ENCODE peak calls at places on chromosome 17, in six cellular contexts. One of them, this sample, is unnamed.
A peak's percentile ranks its signal among the peaks of the same experiment; 100 is the strongest.

GRCh38 chr17:51643702-51644490 is 383.6 kb downstream of the UTP18 start:
- DNase-seq in ascending aorta: no peak
- DNase-seq in GM23338: no peak
- DNase-seq in stomach: no peak
- DNase-seq in IMR-90: no peak
- DNase-seq in H1: no peak
- DNase-seq in this sample: no peak

GRCh38 chr17:63136381-63137012 is 170.5 kb downstream of the TANC2 start:
- DNase-seq in stomach: no peak
- DNase-seq in GM23338: peak; percentile 33
- DNase-seq in IMR-90: no peak
- DNase-seq in H1: no peak
- DNase-seq in ascending aorta: no peak
- DNase-seq in this sample: no peak

GRCh38 chr17:75081611-75082540 is 5.9 kb upstream of the SLC16A5 start:
- DNase-seq in IMR-90: no peak
- DNase-seq in H1: no peak
- DNase-seq in ascending aorta: no peak
- DNase-seq in stomach: no peak
- DNase-seq in GM23338: no peak
- DNase-seq in this sample: no peak

GRCh38 chr17:55769625-55770000 is 18.8 kb downstream of the PCTP start:
- DNase-seq in H1: no peak
- DNase-seq in stomach: no peak
- DNase-seq in GM23338: no peak
- DNase-seq in IMR-90: peak; percentile 87
- DNase-seq in ascending aorta: no peak
- DNase-seq in this sample: no peak

GRCh38 chr17:68777856-68778694 is 176.9 kb upstream of the FAM20A start:
- DNase-seq in stomach: peak; percentile 48
- DNase-seq in IMR-90: no peak
- DNase-seq in GM23338: no peak
- DNase-seq in ascending aorta: no peak
- DNase-seq in H1: no peak
- DNase-seq in this sample: no peak

GRCh38 chr17:59825533-59826316 is 67.0 kb downstream of the TUBD1 start:
- DNase-seq in GM23338: no peak
- DNase-seq in H1: no peak
- DNase-seq in ascending aorta: no peak
- DNase-seq in IMR-90: peak; percentile 90
- DNase-seq in stomach: no peak
- DNase-seq in this sample: no peak

GRCh38 chr17:30550512-30551273 is 73.5 kb downstream of the GOSR1 start:
- DNase-seq in GM23338: no peak
- DNase-seq in stomach: peak; percentile 19
- DNase-seq in H1: no peak
- DNase-seq in IMR-90: peak; percentile 19
- DNase-seq in ascending aorta: no peak
- DNase-seq in this sample: no peak

GRCh38 chr17:72234951-72235350 is 114.1 kb downstream of the SOX9 start:
- DNase-seq in ascending aorta: no peak
- DNase-seq in stomach: no peak
- DNase-seq in H1: no peak
- DNase-seq in GM23338: peak; percentile 42
- DNase-seq in IMR-90: no peak
- DNase-seq in this sample: no peak

GRCh38 chr17:50945779-50946222 is 79.6 kb upstream of the TOB1 start:
- DNase-seq in GM23338: no peak
- DNase-seq in H1: no peak
- DNase-seq in stomach: no peak
- DNase-seq in IMR-90: no peak
- DNase-seq in ascending aorta: no peak
- DNase-seq in this sample: no peak

GRCh38 chr17:32931686-32932085 is 3.7 kb downstream of the TMEM98 start:
- DNase-seq in H1: no peak
- DNase-seq in ascending aorta: no peak
- DNase-seq in IMR-90: peak; percentile 40
- DNase-seq in GM23338: no peak
- DNase-seq in stomach: no peak
- DNase-seq in this sample: no peak

GRCh38 chr17:69761767-69762321 is 313.2 kb upstream of the KCNJ16 start:
- DNase-seq in ascending aorta: no peak
- DNase-seq in GM23338: peak; percentile 17
- DNase-seq in IMR-90: peak; percentile 99
- DNase-seq in H1: no peak
- DNase-seq in stomach: no peak
- DNase-seq in this sample: no peak

GRCh38 chr17:58338907-58339774 is 10.5 kb upstream of the TSPOAP1 start:
- DNase-seq in ascending aorta: peak; percentile 39
- DNase-seq in stomach: no peak
- DNase-seq in IMR-90: peak; percentile 88
- DNase-seq in GM23338: peak; percentile 74
- DNase-seq in H1: no peak
- DNase-seq in this sample: no peak

GRCh38 chr17:50564916-50565315 is 4.4 kb downstream of the CACNA1G start:
- DNase-seq in ascending aorta: peak; percentile 36
- DNase-seq in stomach: no peak
- DNase-seq in H1: no peak
- DNase-seq in IMR-90: peak; percentile 56
- DNase-seq in GM23338: no peak
- DNase-seq in this sample: no peak

GRCh38 chr17:19003966-19004600 is 481 bp downstream of the FAM83G start:
- DNase-seq in H1: no peak
- DNase-seq in ascending aorta: no peak
- DNase-seq in stomach: peak; percentile 59
- DNase-seq in GM23338: peak; percentile 65
- DNase-seq in IMR-90: peak; percentile 36
- DNase-seq in this sample: no peak

GRCh38 chr17:14926073-14926472 is 339.1 kb downstream of the PMP22 start:
- DNase-seq in GM23338: no peak
- DNase-seq in H1: no peak
- DNase-seq in stomach: no peak
- DNase-seq in IMR-90: no peak
- DNase-seq in ascending aorta: no peak
- DNase-seq in this sample: no peak
- TF ChIP-seq CTCF in GM23338: no peak
- TF ChIP-seq CTCF in H1: no peak
- TF ChIP-seq CTCF in stomach: no peak
- TF ChIP-seq CTCF in IMR-90: no peak
- TF ChIP-seq CTCF in ascending aorta: no peak
- TF ChIP-seq CTCF in this sample: no peak

DNA sequence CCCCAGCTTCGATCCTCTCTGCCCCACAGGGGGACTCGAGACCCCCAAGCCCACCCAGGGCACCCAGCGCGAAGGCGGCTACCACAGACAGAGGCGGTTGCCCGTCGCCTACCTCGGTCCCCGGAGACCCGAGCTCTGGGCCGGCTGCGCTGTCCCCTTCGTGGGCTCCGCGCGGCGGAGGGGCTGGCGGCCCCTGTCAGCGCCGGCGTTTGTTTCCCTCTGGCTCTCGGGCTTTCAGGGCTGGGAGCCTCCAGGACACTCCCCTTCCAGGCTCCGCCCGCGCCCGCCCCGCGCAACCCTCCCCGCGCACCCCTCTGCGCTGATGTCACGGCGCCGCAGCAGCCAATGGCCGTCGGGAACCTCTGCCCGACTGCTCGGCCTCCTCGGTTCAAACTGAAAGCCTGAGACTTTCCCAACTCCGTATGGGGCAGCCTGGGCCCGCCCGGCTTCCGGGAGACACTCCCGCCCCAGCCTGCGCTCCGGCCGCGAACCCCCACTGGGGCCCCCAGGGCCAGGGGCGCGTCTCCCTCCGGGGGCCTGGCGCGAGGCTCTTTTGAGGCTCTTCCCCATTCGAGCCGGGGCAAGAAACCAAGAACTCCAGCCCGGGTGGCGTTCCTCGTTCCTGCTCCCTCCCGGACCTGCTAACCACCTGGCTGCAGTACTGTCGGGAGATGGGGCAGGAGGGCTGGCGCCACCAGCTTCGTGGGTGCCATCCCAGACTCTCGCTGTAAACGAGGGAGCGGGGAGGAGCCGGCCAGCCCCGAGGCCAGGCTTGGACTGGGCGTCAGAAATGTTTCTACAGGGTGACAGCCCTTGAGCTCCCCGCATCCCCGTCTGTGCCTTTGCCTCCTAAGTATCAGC is at the start of gene CDC42EP4:
- DNase-seq in ascending aorta: peak; percentile 83
- DNase-seq in H1: no peak
- DNase-seq in stomach: peak; percentile 97
- DNase-seq in GM23338: peak; percentile 95
- DNase-seq in IMR-90: peak; percentile 91
- DNase-seq in this sample: peak; percentile 78
- TF ChIP-seq CTCF in ascending aorta: no peak
- TF ChIP-seq CTCF in H1: no peak
- TF ChIP-seq CTCF in stomach: no peak
- TF ChIP-seq CTCF in GM23338: no peak
- TF ChIP-seq CTCF in IMR-90: no peak
- TF ChIP-seq CTCF in this sample: no peak

DNA sequence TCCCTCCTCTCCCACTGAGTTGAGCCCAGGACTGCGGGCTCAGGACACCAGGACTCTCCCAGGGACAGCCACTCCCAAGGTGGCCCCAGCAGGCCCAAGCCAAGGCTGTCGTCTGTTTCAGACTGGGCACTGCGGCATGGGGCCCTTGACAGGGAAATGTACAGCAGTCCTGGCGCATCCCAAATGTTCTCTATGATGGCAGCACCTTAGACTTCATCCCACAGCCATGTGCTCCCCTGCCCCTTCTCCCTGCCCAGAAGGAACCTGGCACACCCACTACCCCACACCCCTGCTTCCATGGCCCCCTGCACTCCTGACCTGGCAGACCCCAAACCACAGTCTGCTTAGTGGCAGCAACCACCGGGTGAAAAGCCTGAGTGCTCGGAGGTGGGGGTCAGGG is 18.2 kb downstream of the RBFOX3 start:
- DNase-seq in H1: no peak
- DNase-seq in stomach: no peak
- DNase-seq in IMR-90: no peak
- DNase-seq in GM23338: no peak
- DNase-seq in ascending aorta: no peak
- DNase-seq in this sample: no peak
- TF ChIP-seq CTCF in H1: no peak
- TF ChIP-seq CTCF in stomach: no peak
- TF ChIP-seq CTCF in IMR-90: no peak
- TF ChIP-seq CTCF in GM23338: no peak
- TF ChIP-seq CTCF in ascending aorta: no peak
- TF ChIP-seq CTCF in this sample: no peak

GRCh38 chr17:47716381-47716780 is 16.7 kb upstream of the TBX21 start:
- DNase-seq in ascending aorta: no peak
- DNase-seq in stomach: no peak
- DNase-seq in IMR-90: no peak
- DNase-seq in GM23338: no peak
- DNase-seq in H1: no peak
- DNase-seq in this sample: no peak

GRCh38 chr17:47714773-47715396 is 18.2 kb upstream of the TBX21 start:
- DNase-seq in IMR-90: no peak
- DNase-seq in GM23338: no peak
- DNase-seq in H1: no peak
- DNase-seq in ascending aorta: no peak
- DNase-seq in stomach: no peak
- DNase-seq in this sample: no peak

GRCh38 chr17:47712330-47713023 is 18.5 kb downstream of the TBKBP1 start:
- DNase-seq in ascending aorta: no peak
- DNase-seq in IMR-90: no peak
- DNase-seq in H1: no peak
- DNase-seq in stomach: no peak
- DNase-seq in GM23338: no peak
- DNase-seq in this sample: no peak

GRCh38 chr17:47715669-47716325 is 17.2 kb upstream of the TBX21 start:
- DNase-seq in ascending aorta: no peak
- DNase-seq in H1: no peak
- DNase-seq in IMR-90: no peak
- DNase-seq in GM23338: no peak
- DNase-seq in stomach: no peak
- DNase-seq in this sample: no peak

DNA sequence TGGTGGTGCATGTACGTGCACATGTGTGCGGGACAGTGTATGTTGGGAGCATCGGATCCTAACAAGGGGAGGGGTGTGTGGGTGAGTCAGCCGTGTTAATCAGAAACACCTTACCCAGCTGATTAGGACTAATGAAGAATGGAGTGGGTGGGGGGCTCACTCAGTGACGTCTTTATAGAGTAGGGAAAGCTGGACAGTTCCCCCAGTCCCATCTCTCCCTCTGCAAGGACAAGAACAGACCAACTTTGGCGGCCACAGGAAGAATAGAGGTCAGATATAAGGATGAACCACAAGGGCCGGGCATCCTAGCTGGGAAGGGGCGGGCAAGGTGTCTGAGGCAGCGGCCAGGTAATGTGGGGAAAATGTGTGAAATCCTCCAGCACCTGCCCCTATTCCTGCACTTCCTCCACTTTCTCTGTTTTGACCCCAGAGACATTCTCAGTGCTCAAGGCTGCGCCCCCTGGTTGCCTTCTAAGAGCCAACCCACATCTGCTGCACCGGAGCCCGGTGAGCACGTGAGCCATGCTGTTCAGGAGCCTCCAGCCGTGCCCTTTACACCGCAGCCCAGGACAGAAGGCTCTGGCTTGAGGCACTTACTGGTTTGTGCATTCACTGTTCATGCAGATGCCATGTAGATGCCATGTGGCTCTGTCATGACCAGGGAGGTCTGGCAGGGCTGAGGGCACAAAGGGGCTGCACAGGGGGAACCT is 18.9 kb upstream of the TBX21 start:
- DNase-seq in stomach: no peak
- DNase-seq in GM23338: peak; percentile 66
- DNase-seq in ascending aorta: no peak
- DNase-seq in H1: no peak
- DNase-seq in IMR-90: no peak
- DNase-seq in this sample: no peak
- TF ChIP-seq CTCF in stomach: no peak
- TF ChIP-seq CTCF in GM23338: peak; percentile 15
- TF ChIP-seq CTCF in ascending aorta: no peak
- TF ChIP-seq CTCF in H1: peak; percentile 32
- TF ChIP-seq CTCF in IMR-90: no peak
- TF ChIP-seq CTCF in this sample: no peak

GRCh38 chr17:3536736-3537135 is 20.9 kb downstream of the TRPV3 start:
- DNase-seq in ascending aorta: no peak
- DNase-seq in H1: no peak
- DNase-seq in GM23338: no peak
- DNase-seq in IMR-90: no peak
- DNase-seq in stomach: no peak
- DNase-seq in this sample: no peak
- TF ChIP-seq CTCF in ascending aorta: no peak
- TF ChIP-seq CTCF in H1: no peak
- TF ChIP-seq CTCF in GM23338: no peak
- TF ChIP-seq CTCF in IMR-90: no peak
- TF ChIP-seq CTCF in stomach: no peak
- TF ChIP-seq CTCF in this sample: no peak

GRCh38 chr17:77308768-77309726 is 168.3 kb downstream of the SEC14L1 start:
- DNase-seq in stomach: no peak
- DNase-seq in H1: no peak
- DNase-seq in GM23338: no peak
- DNase-seq in IMR-90: peak; percentile 74
- DNase-seq in ascending aorta: no peak
- DNase-seq in this sample: no peak
- TF ChIP-seq CTCF in stomach: no peak
- TF ChIP-seq CTCF in H1: no peak
- TF ChIP-seq CTCF in GM23338: no peak
- TF ChIP-seq CTCF in IMR-90: no peak
- TF ChIP-seq CTCF in ascending aorta: no peak
- TF ChIP-seq CTCF in this sample: no peak

GRCh38 chr17:76546556-76547182 is 6.8 kb downstream of the PRCD start:
- DNase-seq in stomach: peak; percentile 62
- DNase-seq in H1: no peak
- DNase-seq in GM23338: peak; percentile 24
- DNase-seq in ascending aorta: no peak
- DNase-seq in IMR-90: peak; percentile 99
- DNase-seq in this sample: no peak
- TF ChIP-seq CTCF in stomach: no peak
- TF ChIP-seq CTCF in H1: no peak
- TF ChIP-seq CTCF in GM23338: no peak
- TF ChIP-seq CTCF in ascending aorta: no peak
- TF ChIP-seq CTCF in IMR-90: peak; percentile 15
- TF ChIP-seq CTCF in this sample: no peak

GRCh38 chr17:67534941-67535340 is 157.9 kb downstream of the PITPNC1 start:
- DNase-seq in GM23338: no peak
- DNase-seq in H1: no peak
- DNase-seq in IMR-90: no peak
- DNase-seq in stomach: no peak
- DNase-seq in ascending aorta: no peak
- DNase-seq in this sample: no peak
- TF ChIP-seq CTCF in GM23338: no peak
- TF ChIP-seq CTCF in H1: no peak
- TF ChIP-seq CTCF in IMR-90: no peak
- TF ChIP-seq CTCF in stomach: no peak
- TF ChIP-seq CTCF in ascending aorta: no peak
- TF ChIP-seq CTCF in this sample: no peak

This sample was measured in omental fat pad.